ENCODE peak calls at places on chromosomes 7 and 10, in nine cellular contexts. W, V, H, M, G, S, N, Z and C are unnamed samples.

GRCh38 chr10:20115929-20116328 is 299.7 kb downstream of the PLXDC2 start:
- DNase-seq in M (no peak), S (no peak), G (no peak), N (no peak), H (no peak), V (no peak), Z (no peak), W (no peak), C (no peak)

GRCh38 chr10:27911645-27912044 is 87.2 kb downstream of the ODAD2 start:
- DNase-seq in W (peak), H (no peak), Z (no peak), N (no peak), M (no peak), S (no peak), G (no peak), V (no peak), C (no peak)

GRCh38 chr7:19670806-19671205 is 38.0 kb downstream of the POLR1F start:
- DNase-seq in G (no peak), H (no peak), S (no peak), V (no peak), N (no peak), M (no peak), W (no peak), Z (no peak), C (no peak)

GRCh38 chr7:23333671-23334246 is 34.6 kb downstream of the MALSU1 start:
- DNase-seq in G (no peak), Z (peak), M (no peak), V (peak), N (no peak), W (peak), S (no peak), H (no peak), C (peak)

GRCh38 chr7:96131525-96131924 is 190.4 kb downstream of the SLC25A13 start:
- DNase-seq in H (no peak), N (no peak), V (no peak), S (no peak), W (no peak), M (no peak), G (peak), Z (no peak), C (no peak)

GRCh38 chr10:24625778-24626177 is 97.9 kb downstream of the ARHGAP21 start:
- DNase-seq in M (no peak), V (no peak), W (no peak), H (no peak), G (no peak), S (no peak), N (no peak), Z (no peak), C (no peak)

GRCh38 chr7:159198016-159198724 is 53.5 kb upstream of the VIPR2 start:
- DNase-seq in Z (no peak), M (no peak), N (no peak), H (no peak), W (no peak), G (no peak), S (no peak), V (no peak), C (no peak)

GRCh38 chr10:128530301-128530700 is 404.1 kb upstream of the MKI67 start:
- DNase-seq in H (no peak), Z (peak), G (no peak), V (no peak), W (no peak), N (no peak), M (no peak), S (peak), C (peak)

GRCh38 chr10:114498413-114499111 is 94.3 kb upstream of the AFAP1L2 start:
- DNase-seq in M (no peak), V (no peak), Z (no peak), G (no peak), N (no peak), H (no peak), S (peak), W (no peak), C (no peak)

GRCh38 chr10:76874151-76874550 is 763.5 kb downstream of the KCNMA1 start:
- DNase-seq in S (no peak), N (no peak), H (no peak), M (no peak), Z (no peak), W (no peak), V (peak), G (no peak), C (peak)

GRCh38 chr7:120981888-120982615 is 6.5 kb upstream of the CPED1 start:
- DNase-seq in H (no peak), V (peak), N (no peak), G (no peak), Z (no peak), M (no peak), W (peak), S (no peak), C (peak)

GRCh38 chr7:114851406-114852025 is 70.4 kb upstream of the MDFIC start:
- DNase-seq in G (no peak), S (no peak), V (no peak), H (no peak), W (no peak), M (no peak), Z (no peak), N (no peak), C (peak)

GRCh38 chr7:118366363-118366762 is 141.9 kb downstream of the ANKRD7 start:
- DNase-seq in H (no peak), G (no peak), S (no peak), Z (no peak), N (no peak), V (no peak), W (no peak), M (no peak), C (no peak)

GRCh38 chr10:28841625-28842024 is 164.3 kb downstream of the BAMBI start:
- DNase-seq in W (peak), Z (no peak), V (no peak), H (no peak), M (no peak), G (no peak), S (no peak), N (no peak), C (peak)

GRCh38 chr7:88218428-88218745 is 1.5 kb downstream of the SRI start:
- DNase-seq in V (no peak), W (no peak), M (no peak), Z (no peak), H (no peak), N (no peak), S (no peak), G (no peak), C (no peak)

GRCh38 chr10:46253076-46254006 is 33.5 kb upstream of the ANTXRL start:
- DNase-seq in M (no peak), W (no peak), V (no peak), S (no peak), Z (no peak), N (no peak), G (no peak), H (no peak), C (no peak)

GRCh38 chr7:132518102-132518838 is 58.0 kb downstream of the PLXNA4 start:
- DNase-seq in W (no peak), Z (peak), M (no peak), S (peak), G (peak), N (no peak), H (no peak), V (no peak), C (peak)

GRCh38 chr7:141294122-141294829 is 220.4 kb downstream of the TMEM178B start:
- DNase-seq in W (no peak), H (no peak), N (no peak), G (no peak), M (no peak), V (no peak), Z (no peak), S (no peak), C (no peak)

GRCh38 chr10:17075510-17075909 is 54.1 kb downstream of the CUBN start:
- DNase-seq in V (peak), M (peak), N (no peak), H (no peak), W (peak), S (no peak), G (no peak), Z (peak), C (peak)

GRCh38 chr10:110546077-110546476 is 21.4 kb upstream of the SMC3 start:
- DNase-seq in W (no peak), M (no peak), N (no peak), H (no peak), G (no peak), V (no peak), S (no peak), Z (no peak), C (no peak)

GRCh38 chr10:21364196-21365114 is 161.0 kb downstream of the SKIDA1 start:
- DNase-seq in M (no peak), W (peak), Z (peak), H (peak), G (peak), S (no peak), V (peak), N (no peak), C (peak)

GRCh38 chr7:140645166-140645565 is 4.6 kb upstream of the DENND2A start:
- DNase-seq in S (no peak), G (peak), H (no peak), W (no peak), V (no peak), N (peak), Z (no peak), M (no peak), C (peak)

GRCh38 chr10:123633106-123633505 is 33.0 kb upstream of the GPR26 start:
- DNase-seq in Z (no peak), V (no peak), W (no peak), M (no peak), H (no peak), S (no peak), G (no peak), N (no peak), C (no peak)

GRCh38 chr10:20855398-20856038 is 41.6 kb downstream of the NEBL start:
- DNase-seq in S (peak), N (no peak), V (peak), W (peak), H (no peak), M (no peak), G (no peak), Z (no peak), C (peak)

GRCh38 chr7:74519395-74519794 is 65.7 kb downstream of the GTF2IRD1 start:
- DNase-seq in Z (no peak), N (no peak), M (no peak), S (no peak), G (no peak), V (no peak), H (no peak), W (no peak), C (no peak)

GRCh38 chr10:44046605-44047004 is 338.3 kb downstream of the CXCL12 start:
- DNase-seq in H (no peak), V (peak), Z (no peak), W (peak), G (no peak), M (no peak), N (no peak), S (no peak), C (peak)

GRCh38 chr7:137667633-137668387 is 179.0 kb downstream of the DGKI start:
- DNase-seq in W (peak), S (no peak), M (no peak), H (no peak), G (no peak), V (peak), Z (peak), N (no peak), C (peak)

GRCh38 chr7:27840760-27841364 is 100.9 kb downstream of the TAX1BP1 start:
- DNase-seq in V (no peak), M (no peak), N (no peak), S (no peak), Z (no peak), H (no peak), G (no peak), W (no peak), C (no peak)

GRCh38 chr10:87092861-87093460 is 1.7 kb downstream of the GLUD1 start:
- DNase-seq in W (no peak), V (peak), Z (no peak), H (no peak), N (no peak), G (no peak), S (peak), M (no peak), C (peak)

GRCh38 chr10:98013776-98014175 is 16.6 kb downstream of the CRTAC1 start:
- DNase-seq in N (no peak), W (no peak), S (no peak), V (no peak), M (no peak), H (no peak), Z (no peak), G (no peak), C (no peak)
- TF ChIP-seq CTCF in N (no peak), W (no peak), S (no peak), V (no peak), M (no peak), H (no peak), Z (no peak), G (no peak), C (no peak)

GRCh38 chr10:100637785-100638184 is 102.0 kb downstream of the HIF1AN start:
- DNase-seq in M (no peak), G (peak), V (no peak), S (no peak), Z (no peak), H (no peak), N (no peak), W (no peak), C (peak)
- TF ChIP-seq CTCF in M (no peak), G (peak), V (peak), S (peak), Z (no peak), H (no peak), N (no peak), W (peak), C (peak)

DNA sequence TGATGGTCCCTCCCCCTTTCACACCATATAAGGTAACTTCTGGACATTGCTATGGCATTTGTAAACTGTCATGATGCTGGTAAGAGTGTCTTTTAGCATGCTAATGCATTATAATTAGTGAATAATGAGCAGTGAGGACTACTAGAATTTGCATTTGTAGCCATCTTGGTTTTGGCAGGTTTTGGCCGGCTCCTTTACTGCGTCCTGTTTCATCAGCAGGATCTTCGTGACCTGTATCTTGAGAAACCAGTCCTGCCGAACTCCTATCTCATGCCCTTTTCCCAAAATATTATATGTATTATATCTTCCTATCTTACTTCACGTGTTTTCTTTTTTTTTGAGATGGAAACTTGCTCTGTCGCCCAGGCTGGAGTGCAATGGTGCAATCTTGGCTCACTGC is 80.6 kb downstream of the HECW1 start:
- DNase-seq in H (no peak), V (no peak), S (no peak), Z (no peak), N (no peak), G (no peak), M (no peak), W (no peak), C (no peak)
- TF ChIP-seq CTCF in H (no peak), V (no peak), S (no peak), Z (no peak), N (no peak), G (no peak), M (no peak), W (no peak), C (no peak)

GRCh38 chr10:70198696-70199466 is 28.6 kb upstream of the SAR1A start:
- DNase-seq in S (no peak), N (no peak), H (no peak), W (no peak), Z (no peak), V (no peak), G (no peak), M (no peak), C (no peak)
- TF ChIP-seq CTCF in S (peak), N (no peak), H (no peak), W (no peak), Z (no peak), V (no peak), G (no peak), M (no peak), C (no peak)